ENCODE peak calls at places on chromosomes 4 and X, in five cellular contexts. One of them, this sample, is unnamed.

GRCh38 chr4:147723316-147723715 is 8.6 kb upstream of the ARHGAP10 start:
- DNase-seq in right lobe of liver: peak
- DNase-seq in heart left ventricle: no peak
- DNase-seq in GM23338: no peak
- DNase-seq in cardiac fibroblast: peak
- DNase-seq in this sample: no peak

GRCh38 chr4:11640584-11640983 is 211.9 kb upstream of the HS3ST1 start:
- DNase-seq in GM23338: no peak
- DNase-seq in heart left ventricle: no peak
- DNase-seq in cardiac fibroblast: no peak
- DNase-seq in right lobe of liver: no peak
- DNase-seq in this sample: no peak

GRCh38 chr4:105122334-105122733 is 24.3 kb upstream of the TET2 start:
- DNase-seq in heart left ventricle: no peak
- DNase-seq in right lobe of liver: no peak
- DNase-seq in GM23338: peak
- DNase-seq in cardiac fibroblast: peak
- DNase-seq in this sample: no peak

GRCh38 chr4:146340798-146341197 is 126.5 kb downstream of the REELD1 start:
- DNase-seq in GM23338: peak
- DNase-seq in cardiac fibroblast: peak
- DNase-seq in heart left ventricle: no peak
- DNase-seq in right lobe of liver: no peak
- DNase-seq in this sample: no peak

GRCh38 chr4:114780205-114780604 is 181.6 kb downstream of the UGT8 start:
- DNase-seq in right lobe of liver: no peak
- DNase-seq in GM23338: peak
- DNase-seq in heart left ventricle: no peak
- DNase-seq in cardiac fibroblast: peak
- DNase-seq in this sample: no peak

GRCh38 chr4:185566972-185567749 is 31.9 kb upstream of the PDLIM3 start:
- DNase-seq in right lobe of liver: no peak
- DNase-seq in heart left ventricle: peak
- DNase-seq in cardiac fibroblast: peak
- DNase-seq in GM23338: no peak
- DNase-seq in this sample: no peak

GRCh38 chrX:77431227-77431626 is 16.0 kb upstream of the FGF16 start:
- DNase-seq in right lobe of liver: no peak
- DNase-seq in GM23338: peak
- DNase-seq in cardiac fibroblast: peak
- DNase-seq in heart left ventricle: no peak
- DNase-seq in this sample: no peak

GRCh38 chr4:10413177-10413576 is 44.0 kb downstream of the ZNF518B start:
- DNase-seq in heart left ventricle: no peak
- DNase-seq in right lobe of liver: no peak
- DNase-seq in GM23338: no peak
- DNase-seq in cardiac fibroblast: no peak
- DNase-seq in this sample: no peak

GRCh38 chr4:56908206-56909082 is 744 bp downstream of the REST start:
- DNase-seq in GM23338: peak
- DNase-seq in cardiac fibroblast: peak
- DNase-seq in heart left ventricle: peak
- DNase-seq in right lobe of liver: peak
- DNase-seq in this sample: peak

GRCh38 chrX:77962068-77962902 is 7.2 kb downstream of the PGAM4 start:
- DNase-seq in heart left ventricle: no peak
- DNase-seq in right lobe of liver: no peak
- DNase-seq in GM23338: no peak
- DNase-seq in cardiac fibroblast: peak
- DNase-seq in this sample: no peak

GRCh38 chr4:13694256-13694655 is 66.7 kb upstream of the BOD1L1 start:
- DNase-seq in heart left ventricle: peak
- DNase-seq in GM23338: no peak
- DNase-seq in cardiac fibroblast: no peak
- DNase-seq in right lobe of liver: no peak
- DNase-seq in this sample: no peak

GRCh38 chr4:13837228-13837627 is 209.7 kb upstream of the BOD1L1 start:
- DNase-seq in GM23338: no peak
- DNase-seq in cardiac fibroblast: no peak
- DNase-seq in right lobe of liver: no peak
- DNase-seq in heart left ventricle: no peak
- DNase-seq in this sample: no peak

GRCh38 chrX:153725832-153726285 is 1.2 kb downstream of the ABCD1 start:
- DNase-seq in right lobe of liver: no peak
- DNase-seq in heart left ventricle: no peak
- DNase-seq in GM23338: no peak
- DNase-seq in cardiac fibroblast: no peak
- DNase-seq in this sample: peak

GRCh38 chrX:39309721-39310152 is 508.5 kb downstream of the MID1IP1 start:
- DNase-seq in heart left ventricle: peak
- DNase-seq in GM23338: no peak
- DNase-seq in right lobe of liver: no peak
- DNase-seq in cardiac fibroblast: peak
- DNase-seq in this sample: no peak

GRCh38 chr4:44368413-44369167 is 80.0 kb downstream of the KCTD8 start:
- DNase-seq in right lobe of liver: no peak
- DNase-seq in cardiac fibroblast: no peak
- DNase-seq in GM23338: no peak
- DNase-seq in heart left ventricle: no peak
- DNase-seq in this sample: no peak

GRCh38 chr4:69116645-69117321 is 20.5 kb downstream of the UGT2B7 start:
- DNase-seq in heart left ventricle: no peak
- DNase-seq in right lobe of liver: no peak
- DNase-seq in GM23338: no peak
- DNase-seq in cardiac fibroblast: peak
- DNase-seq in this sample: no peak

GRCh38 chr4:79576480-79576803 is 168.4 kb upstream of the GK2 start:
- DNase-seq in cardiac fibroblast: peak
- DNase-seq in heart left ventricle: no peak
- DNase-seq in GM23338: peak
- DNase-seq in right lobe of liver: no peak
- DNase-seq in this sample: no peak

GRCh38 chr4:185742766-185743165 is 69.2 kb downstream of the SORBS2 start:
- DNase-seq in cardiac fibroblast: no peak
- DNase-seq in heart left ventricle: no peak
- DNase-seq in GM23338: no peak
- DNase-seq in right lobe of liver: peak
- DNase-seq in this sample: peak

GRCh38 chr4:147160908-147161513 is 215.3 kb upstream of the TTC29 start:
- DNase-seq in GM23338: peak
- DNase-seq in cardiac fibroblast: peak
- DNase-seq in right lobe of liver: no peak
- DNase-seq in heart left ventricle: no peak
- DNase-seq in this sample: no peak

GRCh38 chr4:162841769-162842168 is 324.9 kb downstream of the NAF1 start:
- DNase-seq in heart left ventricle: no peak
- DNase-seq in cardiac fibroblast: no peak
- DNase-seq in right lobe of liver: no peak
- DNase-seq in GM23338: no peak
- DNase-seq in this sample: no peak

DNA sequence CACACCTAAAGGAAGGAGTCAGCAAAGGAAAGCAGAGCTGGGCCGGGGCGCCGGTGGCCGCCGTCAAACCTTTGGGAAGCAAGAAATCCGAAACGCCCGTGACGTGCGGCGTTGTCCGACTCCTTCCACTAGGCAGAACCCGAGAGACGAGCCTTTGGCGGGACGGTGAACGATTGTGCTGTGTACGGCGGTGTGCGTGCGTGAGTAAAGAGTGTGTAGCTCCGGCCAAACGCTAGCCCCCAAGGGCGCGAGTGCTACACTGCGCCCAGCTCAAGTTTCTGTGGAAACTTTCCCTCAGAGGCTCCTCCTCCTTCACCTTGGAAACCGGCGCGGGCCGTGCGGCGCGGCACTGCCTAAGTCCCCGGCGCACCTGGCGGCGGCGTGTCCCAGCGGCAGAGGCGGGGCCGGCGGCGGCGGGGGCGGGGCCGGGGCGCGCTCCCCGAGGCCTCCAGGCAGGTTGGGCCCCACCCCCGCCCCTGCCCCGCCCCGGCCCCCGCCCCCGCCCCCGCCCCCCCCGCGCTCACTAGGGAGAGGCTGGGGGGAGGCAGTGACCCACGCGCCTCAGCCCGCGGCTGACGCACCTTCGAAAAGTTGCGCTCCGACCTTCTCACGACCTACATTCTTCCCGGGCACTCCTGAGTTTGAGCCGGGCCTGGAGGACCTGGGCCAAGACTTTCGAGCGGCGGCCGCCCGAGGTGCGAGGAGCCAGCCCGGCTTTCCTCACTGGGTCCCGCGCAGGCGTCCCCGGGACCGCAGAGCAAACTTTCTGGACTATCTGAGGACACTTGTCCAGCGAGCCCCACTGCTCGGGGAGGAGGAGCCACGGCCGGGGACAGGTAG is at the start of gene FHIP1A:
- DNase-seq in right lobe of liver: peak
- DNase-seq in GM23338: peak
- DNase-seq in heart left ventricle: peak
- DNase-seq in cardiac fibroblast: peak
- DNase-seq in this sample: peak
- TF ChIP-seq CTCF in right lobe of liver: peak
- TF ChIP-seq CTCF in GM23338: no peak
- TF ChIP-seq CTCF in heart left ventricle: peak
- TF ChIP-seq CTCF in cardiac fibroblast: peak
- TF ChIP-seq CTCF in this sample: no peak

DNA sequence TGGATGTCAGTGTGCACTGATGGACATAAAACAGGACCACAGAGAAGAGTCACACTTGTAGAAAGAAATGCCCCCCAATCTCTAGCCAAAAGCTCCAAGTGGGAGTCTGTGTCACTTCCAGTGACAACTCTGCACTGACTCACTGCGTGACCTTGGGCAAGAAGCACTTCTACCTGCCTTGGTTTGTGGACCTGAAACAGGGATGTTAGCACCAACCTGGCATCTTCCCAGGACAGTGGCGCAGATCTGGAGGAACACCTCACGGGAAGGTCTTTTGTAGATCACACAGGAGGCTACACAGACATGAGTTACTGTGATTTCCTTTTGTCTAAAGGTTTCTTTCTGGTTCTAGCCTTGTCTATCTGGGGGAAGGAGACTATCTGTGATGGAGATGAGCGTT is 80.5 kb upstream of the DHRSX start:
- DNase-seq in cardiac fibroblast: no peak
- DNase-seq in right lobe of liver: no peak
- DNase-seq in heart left ventricle: no peak
- DNase-seq in GM23338: no peak
- DNase-seq in this sample: no peak
- H3K4me3 ChIP-seq in cardiac fibroblast: no peak
- H3K4me3 ChIP-seq in right lobe of liver: no peak
- H3K4me3 ChIP-seq in heart left ventricle: no peak
- H3K4me3 ChIP-seq in GM23338: no peak
- H3K4me3 ChIP-seq in this sample: no peak

DNA sequence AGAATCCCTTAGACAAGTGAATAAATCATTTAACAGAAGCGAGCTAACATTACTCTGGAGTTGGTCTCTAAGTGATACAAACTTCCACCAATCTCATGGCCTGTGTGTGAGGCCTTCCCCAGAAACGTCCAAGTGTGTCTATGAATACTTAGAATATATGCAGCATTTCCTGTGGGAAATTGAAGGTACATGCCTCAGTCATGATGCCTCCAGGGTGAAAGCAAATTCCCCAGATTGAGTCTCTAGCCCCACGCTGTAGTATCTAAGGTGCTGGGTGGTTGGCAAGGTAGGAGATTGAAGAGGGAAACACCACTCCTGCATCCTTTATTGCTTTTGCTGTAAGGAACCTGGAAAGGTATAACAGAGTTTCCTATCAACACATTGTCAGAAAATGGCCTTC is 113.8 kb downstream of the IL13RA2 start:
- DNase-seq in cardiac fibroblast: no peak
- DNase-seq in GM23338: no peak
- DNase-seq in right lobe of liver: no peak
- DNase-seq in heart left ventricle: no peak
- DNase-seq in this sample: no peak
- TF ChIP-seq CTCF in cardiac fibroblast: no peak
- TF ChIP-seq CTCF in GM23338: no peak
- TF ChIP-seq CTCF in right lobe of liver: no peak
- TF ChIP-seq CTCF in heart left ventricle: no peak
- TF ChIP-seq CTCF in this sample: no peak

GRCh38 chr4:180059216-180059881 is 2183.9 kb upstream of the TENM3 start:
- DNase-seq in GM23338: peak
- DNase-seq in cardiac fibroblast: no peak
- DNase-seq in right lobe of liver: no peak
- DNase-seq in heart left ventricle: no peak
- DNase-seq in this sample: peak

GRCh38 chr4:180058731-180059215 is 2184.4 kb upstream of the TENM3 start:
- DNase-seq in heart left ventricle: peak
- DNase-seq in right lobe of liver: peak
- DNase-seq in GM23338: peak
- DNase-seq in cardiac fibroblast: peak
- DNase-seq in this sample: peak

GRCh38 chr4:180057891-180058643 is 2185.1 kb upstream of the TENM3 start:
- DNase-seq in right lobe of liver: peak
- DNase-seq in heart left ventricle: peak
- DNase-seq in cardiac fibroblast: peak
- DNase-seq in GM23338: peak
- DNase-seq in this sample: peak

GRCh38 chr4:180060159-180060889 is 2182.9 kb upstream of the TENM3 start:
- DNase-seq in right lobe of liver: no peak
- DNase-seq in heart left ventricle: no peak
- DNase-seq in cardiac fibroblast: no peak
- DNase-seq in GM23338: peak
- DNase-seq in this sample: no peak

DNA sequence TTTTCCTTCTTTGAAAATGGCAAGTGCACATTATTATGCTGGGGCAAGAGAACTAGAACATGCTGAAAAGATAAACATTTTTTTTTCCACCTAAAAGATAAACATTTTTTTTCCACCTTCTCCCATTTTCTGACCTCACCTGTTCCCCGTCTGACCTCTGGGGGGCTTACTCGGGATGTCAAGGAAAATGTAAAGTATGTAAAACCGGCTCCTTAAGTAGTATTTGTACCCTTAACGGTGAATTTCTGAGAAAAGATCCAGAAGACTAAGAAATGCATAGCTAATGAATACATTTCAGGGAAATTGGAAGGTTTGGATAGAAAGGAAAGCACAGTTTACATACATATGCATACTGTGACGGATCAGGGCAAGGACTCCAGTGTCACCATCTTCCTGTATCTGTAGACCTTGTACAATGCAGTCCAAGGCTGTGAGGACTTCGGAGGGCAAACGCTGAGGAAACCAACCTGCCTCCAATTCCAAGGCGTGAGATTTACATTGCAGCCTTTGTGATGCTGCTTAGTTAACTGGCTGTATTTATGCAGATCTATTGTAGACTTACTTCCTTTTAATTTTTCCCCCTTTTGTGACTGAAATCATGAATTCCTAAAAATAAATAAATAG is 2185.9 kb upstream of the TENM3 start:
- DNase-seq in right lobe of liver: no peak
- DNase-seq in GM23338: peak
- DNase-seq in heart left ventricle: no peak
- DNase-seq in cardiac fibroblast: no peak
- DNase-seq in this sample: no peak
- H3K4me3 ChIP-seq in right lobe of liver: no peak
- H3K4me3 ChIP-seq in GM23338: peak
- H3K4me3 ChIP-seq in heart left ventricle: peak
- H3K4me3 ChIP-seq in cardiac fibroblast: no peak
- H3K4me3 ChIP-seq in this sample: peak